ENCODE peak calls at places on chromosomes 6 and 20, in eight cellular contexts. One of them, this sample, is unnamed.

GRCh38 chr20:36542019-36542488 is 735 bp downstream of the MYL9 start:
- DNase-seq in breast epithelium: no peak
- DNase-seq in stomach: no peak
- DNase-seq in tibial artery: peak; percentile 63
- DNase-seq in tibial nerve: no peak
- DNase-seq in spleen: peak; percentile 61
- DNase-seq in IMR-90: peak; percentile 70
- DNase-seq in heart left ventricle: peak; percentile 69
- DNase-seq in this sample: no peak

GRCh38 chr6:43009124-43009523 is 4.6 kb downstream of the MEA1 start:
- DNase-seq in breast epithelium: no peak
- DNase-seq in stomach: peak; percentile 34
- DNase-seq in tibial artery: no peak
- DNase-seq in tibial nerve: no peak
- DNase-seq in spleen: no peak
- DNase-seq in IMR-90: peak; percentile 27
- DNase-seq in heart left ventricle: peak; percentile 65
- DNase-seq in this sample: peak; percentile 59

GRCh38 chr6:111585241-111585968 is 20.3 kb downstream of the TRAF3IP2 start:
- DNase-seq in breast epithelium: no peak
- DNase-seq in stomach: no peak
- DNase-seq in tibial artery: no peak
- DNase-seq in tibial nerve: no peak
- DNase-seq in spleen: no peak
- DNase-seq in IMR-90: peak; percentile 75
- DNase-seq in heart left ventricle: no peak
- DNase-seq in this sample: no peak

GRCh38 chr20:61244213-61244612 is 7.8 kb upstream of the CDH4 start:
- DNase-seq in breast epithelium: no peak
- DNase-seq in stomach: no peak
- DNase-seq in tibial artery: no peak
- DNase-seq in tibial nerve: no peak
- DNase-seq in spleen: no peak
- DNase-seq in IMR-90: no peak
- DNase-seq in heart left ventricle: no peak
- DNase-seq in this sample: no peak

GRCh38 chr6:105692630-105693212 is 289.8 kb upstream of the PREP start:
- DNase-seq in breast epithelium: no peak
- DNase-seq in stomach: no peak
- DNase-seq in tibial artery: no peak
- DNase-seq in tibial nerve: no peak
- DNase-seq in spleen: no peak
- DNase-seq in IMR-90: no peak
- DNase-seq in heart left ventricle: no peak
- DNase-seq in this sample: no peak

GRCh38 chr6:104459543-104459942 is 400.2 kb downstream of the HACE1 start:
- DNase-seq in breast epithelium: no peak
- DNase-seq in stomach: no peak
- DNase-seq in tibial artery: no peak
- DNase-seq in tibial nerve: no peak
- DNase-seq in spleen: no peak
- DNase-seq in IMR-90: no peak
- DNase-seq in heart left ventricle: no peak
- DNase-seq in this sample: no peak

GRCh38 chr6:133499662-133500061 is 258.5 kb downstream of the EYA4 start:
- DNase-seq in breast epithelium: no peak
- DNase-seq in stomach: no peak
- DNase-seq in tibial artery: no peak
- DNase-seq in tibial nerve: no peak
- DNase-seq in spleen: no peak
- DNase-seq in IMR-90: no peak
- DNase-seq in heart left ventricle: no peak
- DNase-seq in this sample: no peak

GRCh38 chr6:5936611-5937010 is 70.1 kb downstream of the NRN1 start:
- DNase-seq in breast epithelium: no peak
- DNase-seq in stomach: no peak
- DNase-seq in tibial artery: no peak
- DNase-seq in tibial nerve: no peak
- DNase-seq in spleen: no peak
- DNase-seq in IMR-90: no peak
- DNase-seq in heart left ventricle: no peak
- DNase-seq in this sample: no peak

GRCh38 chr6:144220031-144220790 is 64.9 kb upstream of the UTRN start:
- DNase-seq in breast epithelium: no peak
- DNase-seq in stomach: no peak
- DNase-seq in tibial artery: no peak
- DNase-seq in tibial nerve: no peak
- DNase-seq in spleen: no peak
- DNase-seq in IMR-90: no peak
- DNase-seq in heart left ventricle: no peak
- DNase-seq in this sample: no peak

GRCh38 chr6:84766796-84767590 is 2.6 kb upstream of the TBX18 start:
- DNase-seq in breast epithelium: no peak
- DNase-seq in stomach: no peak
- DNase-seq in tibial artery: peak; percentile 29
- DNase-seq in tibial nerve: no peak
- DNase-seq in spleen: peak; percentile 63
- DNase-seq in IMR-90: no peak
- DNase-seq in heart left ventricle: peak; percentile 33
- DNase-seq in this sample: no peak
- H3K4me3 ChIP-seq in breast epithelium: no peak overlapping the region
- H3K4me3 ChIP-seq in stomach: no peak overlapping the region
- H3K4me3 ChIP-seq in tibial artery: peak overlapping the region; percentile 62
- H3K4me3 ChIP-seq in tibial nerve: no peak overlapping the region
- H3K4me3 ChIP-seq in spleen: no peak overlapping the region
- H3K4me3 ChIP-seq in IMR-90: no peak overlapping the region
- H3K4me3 ChIP-seq in heart left ventricle: no peak overlapping the region
- H3K4me3 ChIP-seq in this sample: peak overlapping the region; percentile 38

DNA sequence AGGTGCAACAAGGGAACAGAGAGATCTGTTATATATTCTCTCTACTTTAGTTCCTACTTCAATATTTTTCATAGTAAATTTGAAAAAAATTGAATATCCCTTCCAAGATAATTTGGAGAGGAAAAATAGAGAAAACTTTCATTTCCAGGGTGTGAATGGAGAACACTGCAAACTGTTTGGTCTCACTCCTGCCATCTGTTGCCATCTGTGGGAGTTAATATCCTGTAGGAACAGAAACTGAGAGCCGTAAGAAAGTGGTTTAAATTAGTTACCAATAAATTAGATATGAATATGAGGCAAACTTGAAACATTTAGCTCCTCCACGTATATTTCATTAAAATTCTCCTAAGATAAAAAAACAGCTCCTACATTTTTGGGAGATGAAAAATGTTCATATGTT is 4.2 kb downstream of the ZNF337 start:
- DNase-seq in breast epithelium: no peak
- DNase-seq in stomach: no peak
- DNase-seq in tibial artery: no peak
- DNase-seq in tibial nerve: no peak
- DNase-seq in spleen: no peak
- DNase-seq in IMR-90: no peak
- DNase-seq in heart left ventricle: no peak
- DNase-seq in this sample: no peak
- TF ChIP-seq CTCF in breast epithelium: no peak
- TF ChIP-seq CTCF in stomach: no peak
- TF ChIP-seq CTCF in tibial artery: no peak
- TF ChIP-seq CTCF in tibial nerve: no peak
- TF ChIP-seq CTCF in spleen: peak; percentile 21
- TF ChIP-seq CTCF in IMR-90: no peak
- TF ChIP-seq CTCF in heart left ventricle: no peak
- TF ChIP-seq CTCF in this sample: no peak

DNA sequence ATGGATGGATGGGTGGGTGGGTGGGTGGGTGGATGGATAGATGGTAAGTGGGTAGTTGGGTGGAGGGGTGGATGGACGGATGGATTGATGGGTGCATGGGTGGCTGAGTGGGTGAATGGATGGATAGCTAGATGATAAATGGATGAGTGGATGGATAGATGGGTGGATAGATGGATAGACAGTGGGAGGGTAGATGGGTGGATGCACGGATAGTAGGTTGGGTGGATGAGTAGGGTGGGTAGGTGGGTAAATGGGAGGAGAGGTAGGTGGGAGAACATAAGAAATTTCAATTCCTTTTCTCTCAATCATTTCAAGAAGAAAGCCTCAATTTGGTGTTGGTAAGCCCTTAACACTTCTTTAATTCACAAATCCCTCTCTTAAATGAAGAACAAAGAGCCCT is 186.9 kb downstream of the PREX1 start:
- DNase-seq in breast epithelium: no peak
- DNase-seq in stomach: no peak
- DNase-seq in tibial artery: no peak
- DNase-seq in tibial nerve: no peak
- DNase-seq in spleen: no peak
- DNase-seq in IMR-90: no peak
- DNase-seq in heart left ventricle: no peak
- DNase-seq in this sample: no peak
- H3K36me3 ChIP-seq in breast epithelium: no peaks in the 10 kb centered on the region
- H3K36me3 ChIP-seq in stomach: peaks cover 96% of the 10 kb centered on the region
- H3K36me3 ChIP-seq in tibial artery: peaks cover 75% of the 10 kb centered on the region
- H3K36me3 ChIP-seq in tibial nerve: peaks cover 97% of the 10 kb centered on the region
- H3K36me3 ChIP-seq in spleen: peaks cover 93% of the 10 kb centered on the region
- H3K36me3 ChIP-seq in IMR-90: no peaks in the 10 kb centered on the region
- H3K36me3 ChIP-seq in heart left ventricle: peaks cover 66% of the 10 kb centered on the region
- H3K36me3 ChIP-seq in this sample: peaks cover 47% of the 10 kb centered on the region

GRCh38 chr6:52138284-52138683 is 47.9 kb upstream of the IL17A start:
- DNase-seq in breast epithelium: no peak
- DNase-seq in stomach: no peak
- DNase-seq in tibial artery: no peak
- DNase-seq in tibial nerve: no peak
- DNase-seq in spleen: no peak
- DNase-seq in IMR-90: no peak
- DNase-seq in heart left ventricle: no peak
- DNase-seq in this sample: no peak
- H3K4me3 ChIP-seq in breast epithelium: no peak overlapping the region
- H3K4me3 ChIP-seq in stomach: no peak overlapping the region
- H3K4me3 ChIP-seq in tibial artery: no peak overlapping the region
- H3K4me3 ChIP-seq in tibial nerve: no peak overlapping the region
- H3K4me3 ChIP-seq in spleen: no peak overlapping the region
- H3K4me3 ChIP-seq in IMR-90: no peak overlapping the region
- H3K4me3 ChIP-seq in heart left ventricle: no peak overlapping the region
- H3K4me3 ChIP-seq in this sample: no peak overlapping the region

GRCh38 chr6:20652691-20653479 is 118.6 kb downstream of the CDKAL1 start:
- DNase-seq in breast epithelium: no peak
- DNase-seq in stomach: no peak
- DNase-seq in tibial artery: no peak
- DNase-seq in tibial nerve: no peak
- DNase-seq in spleen: no peak
- DNase-seq in IMR-90: peak; percentile 43
- DNase-seq in heart left ventricle: no peak
- DNase-seq in this sample: no peak
- TF ChIP-seq CTCF in breast epithelium: no peak
- TF ChIP-seq CTCF in stomach: no peak
- TF ChIP-seq CTCF in tibial artery: no peak
- TF ChIP-seq CTCF in tibial nerve: no peak
- TF ChIP-seq CTCF in spleen: no peak
- TF ChIP-seq CTCF in IMR-90: no peak
- TF ChIP-seq CTCF in heart left ventricle: no peak
- TF ChIP-seq CTCF in this sample: no peak

GRCh38 chr6:35468181-35468979 is at the start of gene RPL10A:
- DNase-seq in breast epithelium: peak; percentile 95
- DNase-seq in stomach: peak; percentile 97
- DNase-seq in tibial artery: peak; percentile 93
- DNase-seq in tibial nerve: peak; percentile 88
- DNase-seq in spleen: peak; percentile 98
- DNase-seq in IMR-90: peak; percentile 96
- DNase-seq in heart left ventricle: peak; percentile 97
- DNase-seq in this sample: peak; percentile 93

GRCh38 chr6:35468980-35469710 is 944 bp downstream of the RPL10A start:
- DNase-seq in breast epithelium: peak; percentile 34
- DNase-seq in stomach: no peak
- DNase-seq in tibial artery: peak; percentile 43
- DNase-seq in tibial nerve: no peak
- DNase-seq in spleen: peak; percentile 89
- DNase-seq in IMR-90: no peak
- DNase-seq in heart left ventricle: no peak
- DNase-seq in this sample: no peak

GRCh38 chr6:35469711-35470662 is 1.8 kb downstream of the RPL10A start:
- DNase-seq in breast epithelium: no peak
- DNase-seq in stomach: peak; percentile 39
- DNase-seq in tibial artery: no peak
- DNase-seq in tibial nerve: no peak
- DNase-seq in spleen: no peak
- DNase-seq in IMR-90: no peak
- DNase-seq in heart left ventricle: no peak
- DNase-seq in this sample: no peak

GRCh38 chr6:35471836-35472345 is 3.7 kb downstream of the RPL10A start:
- DNase-seq in breast epithelium: no peak
- DNase-seq in stomach: no peak
- DNase-seq in tibial artery: no peak
- DNase-seq in tibial nerve: no peak
- DNase-seq in spleen: no peak
- DNase-seq in IMR-90: no peak
- DNase-seq in heart left ventricle: no peak
- DNase-seq in this sample: no peak

GRCh38 chr6:35470663-35471120 is 2.5 kb downstream of the RPL10A start:
- DNase-seq in breast epithelium: no peak
- DNase-seq in stomach: no peak
- DNase-seq in tibial artery: no peak
- DNase-seq in tibial nerve: no peak
- DNase-seq in spleen: no peak
- DNase-seq in IMR-90: no peak
- DNase-seq in heart left ventricle: no peak
- DNase-seq in this sample: no peak
- H3K36me3 ChIP-seq in breast epithelium: peaks cover 4% of the 10 kb centered on the region
- H3K36me3 ChIP-seq in stomach: peaks cover 72% of the 10 kb centered on the region
- H3K36me3 ChIP-seq in tibial artery: peaks cover 57% of the 10 kb centered on the region
- H3K36me3 ChIP-seq in tibial nerve: peaks cover 69% of the 10 kb centered on the region
- H3K36me3 ChIP-seq in spleen: peaks cover 25% of the 10 kb centered on the region
- H3K36me3 ChIP-seq in IMR-90: peaks cover 58% of the 10 kb centered on the region
- H3K36me3 ChIP-seq in heart left ventricle: peaks cover 65% of the 10 kb centered on the region
- H3K36me3 ChIP-seq in this sample: peaks cover 56% of the 10 kb centered on the region

DNA sequence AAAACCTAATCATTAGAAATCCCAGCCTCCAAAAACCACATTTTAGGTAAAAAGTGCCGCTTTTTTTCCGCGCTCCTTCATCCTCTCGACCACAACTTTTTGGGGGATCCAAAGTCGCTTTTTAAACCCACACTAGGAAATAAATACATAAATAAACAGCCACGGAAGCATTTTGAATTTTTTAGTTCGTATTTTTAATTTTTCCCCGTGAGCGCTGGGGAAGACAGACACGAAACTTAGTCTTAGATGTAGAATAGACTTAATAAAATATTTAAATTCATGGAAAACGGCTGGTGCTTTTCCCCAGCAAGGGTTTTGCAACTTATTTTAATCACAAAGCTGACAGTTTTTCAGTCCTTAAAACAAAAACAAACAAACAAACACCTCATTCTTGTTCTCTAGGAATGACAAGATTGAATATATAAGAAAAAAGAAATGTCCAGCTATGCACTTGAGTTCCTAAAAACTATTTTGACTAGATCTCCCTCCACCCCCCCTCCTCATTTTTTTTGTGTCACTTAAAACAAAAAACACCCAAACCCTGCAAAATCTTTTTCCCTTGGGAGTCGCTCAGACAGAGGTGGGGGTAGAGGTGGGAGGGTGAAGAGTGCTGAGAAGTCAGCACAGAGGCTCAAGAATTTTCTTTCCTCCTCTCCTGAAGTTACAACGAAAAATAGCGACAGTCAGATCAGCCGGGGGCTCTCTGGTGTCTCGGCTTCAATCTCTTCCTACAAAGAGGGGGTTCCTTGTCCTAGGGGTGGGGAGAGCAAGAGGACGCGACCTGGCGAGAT is 43.4 kb upstream of the SUPT3H start:
- DNase-seq in breast epithelium: no peak
- DNase-seq in stomach: no peak
- DNase-seq in tibial artery: no peak
- DNase-seq in tibial nerve: no peak
- DNase-seq in spleen: no peak
- DNase-seq in IMR-90: no peak
- DNase-seq in heart left ventricle: no peak
- DNase-seq in this sample: no peak
- H3K4me3 ChIP-seq in breast epithelium: peak overlapping the region; percentile 93
- H3K4me3 ChIP-seq in stomach: peak overlapping the region; percentile 73
- H3K4me3 ChIP-seq in tibial artery: peak overlapping the region; percentile 52
- H3K4me3 ChIP-seq in tibial nerve: peak overlapping the region; percentile 80
- H3K4me3 ChIP-seq in spleen: peak overlapping the region; percentile 66
- H3K4me3 ChIP-seq in IMR-90: peak overlapping the region; percentile 99
- H3K4me3 ChIP-seq in heart left ventricle: peak overlapping the region; percentile 66
- H3K4me3 ChIP-seq in this sample: peak overlapping the region; percentile 75

This sample was measured in left ventricle myocardium inferior.